ENCODE peak calls at places on chromosome X, in four cellular contexts. P, D, F and C are unnamed samples.

GRCh38 chrX:28787206-28787605 is 200.0 kb downstream of the IL1RAPL1 start:
- DNase-seq in F (peak), D (no peak), P (no peak), C (peak)

GRCh38 chrX:153226344-153227190 is 47.5 kb downstream of the MAGEA1 start:
- DNase-seq in P (no peak), D (peak), F (peak), C (peak)

GRCh38 chrX:56974408-56974807 is 20.9 kb downstream of the SPIN3 start:
- DNase-seq in P (no peak), F (no peak), D (no peak), C (peak)

GRCh38 chrX:151985955-151986354 is 11.5 kb upstream of the GABRE start:
- DNase-seq in F (peak), P (peak), D (no peak), C (no peak)

GRCh38 chrX:54551801-54552200 is 21.8 kb downstream of the GNL3L start:
- DNase-seq in D (no peak), F (no peak), P (no peak), C (no peak)

GRCh38 chrX:72084114-72084513 is 47.6 kb downstream of the RTL5 start:
- DNase-seq in D (no peak), P (no peak), F (no peak), C (no peak)

GRCh38 chrX:38627683-38628082 is 66.3 kb downstream of the TSPAN7 start:
- DNase-seq in P (peak), D (no peak), F (peak), C (peak)

GRCh38 chrX:20361890-20362262 is 95.2 kb upstream of the RPS6KA3 start:
- DNase-seq in P (peak), F (peak), D (no peak), C (peak)

GRCh38 chrX:49171752-49172279 is at the start of gene PLP2:
- DNase-seq in D (peak), P (peak), F (peak), C (peak)

GRCh38 chrX:19017271-19017670 is 33.4 kb upstream of the PHKA2 start:
- DNase-seq in D (no peak), F (peak), P (no peak), C (peak)

GRCh38 chrX:9530848-9531274 is 66.0 kb downstream of the TBL1X start:
- DNase-seq in F (peak), D (peak), P (peak), C (peak)

GRCh38 chrX:85992811-85993229 is 54.5 kb downstream of the CHM start:
- DNase-seq in P (no peak), D (no peak), F (peak), C (peak)

GRCh38 chrX:134006484-134007161 is 21.2 kb upstream of the GPC3 start:
- DNase-seq in D (no peak), P (no peak), F (peak), C (no peak)

GRCh38 chrX:9955506-9955905 is 11.7 kb upstream of the CLDN34 start:
- DNase-seq in D (no peak), P (no peak), F (peak), C (no peak)

GRCh38 chrX:100447563-100448397 is 37.7 kb upstream of the PCDH19 start:
- DNase-seq in D (no peak), P (no peak), F (peak), C (peak)

GRCh38 chrX:24396236-24396929 is 35.9 kb downstream of the SUPT20HL1 start:
- DNase-seq in D (no peak), P (no peak), F (peak), C (no peak)

GRCh38 chrX:77785400-77785745 is 643 bp downstream of the ATRX start:
- DNase-seq in D (no peak), F (peak), P (peak), C (peak)

GRCh38 chrX:7107968-7108480 is 39.5 kb upstream of the STS start:
- DNase-seq in P (no peak), F (no peak), D (no peak), C (no peak)

GRCh38 chrX:36787787-36788186 is 220.4 kb upstream of the FAM47C start:
- DNase-seq in P (no peak), D (no peak), F (no peak), C (no peak)

GRCh38 chrX:110327336-110327735 is 9.5 kb upstream of the AMMECR1 start:
- DNase-seq in F (no peak), D (no peak), P (no peak), C (no peak)

GRCh38 chrX:19981987-19982386 is 8.9 kb downstream of the BCLAF3 start:
- DNase-seq in D (no peak), P (no peak), F (no peak), C (no peak)

DNA sequence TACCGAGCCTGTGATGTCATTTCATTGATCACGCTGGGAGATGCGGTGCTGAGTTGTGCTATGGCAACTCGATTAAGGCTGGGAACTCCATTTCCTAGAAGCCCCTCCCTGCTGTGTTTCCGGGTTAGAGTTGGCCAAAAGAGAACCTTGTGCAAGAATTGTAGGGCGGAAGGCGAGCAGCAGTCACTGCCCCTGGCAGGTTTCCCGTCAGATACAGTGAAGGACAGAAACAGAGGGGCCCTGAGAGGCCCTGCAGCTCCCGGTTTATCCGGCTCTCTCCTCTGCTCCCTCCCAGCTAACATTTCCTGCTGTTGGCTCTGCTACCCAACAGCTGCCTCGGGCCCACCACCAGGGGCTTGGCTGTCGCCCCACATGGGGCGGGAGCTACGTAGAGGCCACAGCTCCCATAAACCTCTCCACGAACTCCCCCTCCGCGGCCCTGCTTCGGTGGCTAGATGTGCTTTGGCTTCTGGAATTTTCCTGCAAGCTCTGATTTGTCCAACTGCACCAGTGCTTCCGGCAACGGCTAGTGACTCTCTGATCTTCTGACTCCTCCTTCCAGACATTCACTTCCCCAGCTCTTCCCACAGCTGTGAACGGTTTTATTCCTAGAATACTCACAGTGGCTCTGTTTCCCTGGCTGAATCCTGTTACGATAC is 74.9 kb upstream of the USP9X start:
- DNase-seq in D (peak), F (peak), P (peak), C (peak)
- H3K27ac ChIP-seq in D (peak), F (peak), P (peak), C (peak)

GRCh38 chrX:42289492-42290385 is 366.4 kb upstream of the CASK start:
- DNase-seq in D (no peak), P (no peak), F (no peak), C (no peak)

DNA sequence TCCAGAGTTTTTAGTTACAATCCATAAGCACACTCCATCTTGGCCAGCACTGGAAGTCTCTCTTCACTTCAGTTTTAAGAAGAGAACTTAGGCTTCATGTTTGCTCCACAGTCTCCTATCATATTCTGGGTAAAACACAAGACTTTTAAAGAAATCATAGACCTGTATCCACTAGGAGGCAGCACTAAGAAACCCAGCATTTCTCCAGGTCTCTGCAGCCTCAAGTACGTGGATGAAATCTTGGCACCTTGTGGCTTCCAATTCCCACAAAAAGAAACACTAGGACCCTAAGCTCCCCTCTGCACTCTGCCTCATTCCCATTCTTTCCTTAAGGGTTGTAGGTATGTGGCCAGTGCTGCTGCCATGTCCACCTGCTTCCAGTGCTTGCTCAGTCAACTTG is 367.3 kb upstream of the CASK start:
- DNase-seq in D (no peak), P (no peak), F (peak), C (no peak)
- TF ChIP-seq CTCF in D (no peak), P (no peak), F (no peak), C (no peak)

DNA sequence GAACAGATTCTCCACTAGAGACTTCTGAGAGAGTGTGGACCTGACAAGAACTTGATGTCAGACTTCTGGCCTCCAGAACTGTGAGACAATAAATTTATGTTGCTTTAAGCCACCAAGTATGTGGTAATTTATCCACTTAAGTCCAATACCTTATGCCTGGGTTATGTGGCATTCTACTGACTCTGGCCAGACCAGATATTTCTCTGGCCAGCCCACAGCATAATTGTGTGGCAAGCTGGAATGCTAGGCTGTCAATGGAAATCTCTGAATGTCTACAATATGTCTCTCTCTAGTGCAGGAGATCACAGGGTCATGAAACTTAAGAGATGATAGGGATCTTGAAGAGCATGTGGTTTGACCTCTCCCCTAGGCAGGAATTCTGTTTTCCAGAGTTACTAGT is 251.0 kb downstream of the ZNF674 start:
- DNase-seq in D (no peak), P (no peak), F (no peak), C (no peak)
- H3K27ac ChIP-seq in D (no peak), P (no peak), F (no peak), C (no peak)

DNA sequence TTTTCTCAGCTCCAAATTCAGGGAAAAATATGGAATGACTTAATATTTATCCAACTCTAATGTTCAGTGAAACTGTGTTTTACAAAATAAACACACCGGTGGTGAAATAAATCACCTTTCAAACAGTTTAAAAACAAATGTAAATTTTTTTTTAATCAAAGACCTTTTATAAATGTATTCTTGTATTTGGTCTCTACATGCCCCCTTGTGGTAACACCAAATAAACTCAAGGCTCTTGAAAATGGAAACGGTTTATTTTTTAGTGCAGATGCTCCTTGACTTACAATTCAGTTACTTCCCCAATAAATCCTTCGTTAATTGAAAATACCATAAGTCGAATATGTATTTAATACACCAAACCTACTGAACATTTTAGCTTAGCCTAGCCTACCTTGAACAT is 45.9 kb upstream of the ITM2A start:
- DNase-seq in F (no peak), P (no peak), D (no peak), C (no peak)
- TF ChIP-seq CTCF in F (no peak), P (peak), D (peak), C (no peak)

DNA sequence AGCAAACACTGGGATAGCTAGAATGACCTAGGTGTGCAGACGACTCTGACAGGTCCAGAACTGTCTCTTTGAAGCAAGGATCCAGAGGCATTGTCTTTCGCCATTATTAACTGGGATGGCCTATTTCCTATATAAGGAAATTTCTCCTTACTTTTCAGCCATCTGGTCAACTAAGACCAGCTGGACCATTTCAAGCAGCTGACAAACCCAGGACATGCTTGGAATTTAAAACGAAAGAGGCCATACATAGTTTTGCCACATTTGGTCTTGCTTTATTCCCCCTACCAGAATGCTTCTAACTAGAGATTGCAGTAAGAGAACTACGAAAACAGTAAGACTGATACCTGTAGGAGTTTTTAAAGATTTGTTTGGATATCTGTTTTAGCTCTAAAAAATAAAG is 87.0 kb downstream of the GLRA2 start:
- DNase-seq in F (peak), P (no peak), D (no peak), C (no peak)
- H3K27ac ChIP-seq in F (no peak), P (no peak), D (no peak), C (no peak)

DNA sequence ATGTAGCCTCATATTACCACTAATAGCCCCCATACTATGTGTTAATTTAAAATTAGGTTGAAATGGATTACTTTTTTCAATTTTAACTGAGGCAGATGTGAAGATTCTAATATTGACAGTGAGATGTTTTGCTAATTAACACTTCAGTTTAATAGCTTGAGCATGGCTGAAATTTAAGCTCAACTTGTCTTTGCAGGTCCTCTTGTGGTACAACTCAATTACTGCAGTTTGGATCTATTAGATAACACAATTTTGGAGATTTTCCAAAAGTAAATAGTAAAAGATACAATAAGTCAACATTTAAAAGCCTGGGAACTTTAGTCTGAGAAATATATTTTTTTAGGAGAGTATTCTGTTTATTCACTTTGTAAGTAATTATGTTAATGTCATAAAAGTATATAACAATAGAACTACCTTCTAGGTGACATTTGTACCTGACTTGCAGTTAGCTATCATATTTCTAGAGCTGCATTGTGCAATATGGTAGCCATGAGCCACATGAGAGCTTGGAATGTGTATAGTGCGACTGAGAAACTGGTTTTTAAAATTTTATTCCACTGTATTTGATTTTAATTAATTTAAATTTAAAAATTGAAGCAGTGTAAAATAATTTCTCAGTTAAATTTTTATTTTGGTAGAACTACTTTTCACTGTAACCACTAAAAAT is 73.1 kb upstream of the FMR1 start:
- DNase-seq in F (peak), P (no peak), D (no peak), C (peak)
- TF ChIP-seq CTCF in F (no peak), P (no peak), D (peak), C (no peak)

DNA sequence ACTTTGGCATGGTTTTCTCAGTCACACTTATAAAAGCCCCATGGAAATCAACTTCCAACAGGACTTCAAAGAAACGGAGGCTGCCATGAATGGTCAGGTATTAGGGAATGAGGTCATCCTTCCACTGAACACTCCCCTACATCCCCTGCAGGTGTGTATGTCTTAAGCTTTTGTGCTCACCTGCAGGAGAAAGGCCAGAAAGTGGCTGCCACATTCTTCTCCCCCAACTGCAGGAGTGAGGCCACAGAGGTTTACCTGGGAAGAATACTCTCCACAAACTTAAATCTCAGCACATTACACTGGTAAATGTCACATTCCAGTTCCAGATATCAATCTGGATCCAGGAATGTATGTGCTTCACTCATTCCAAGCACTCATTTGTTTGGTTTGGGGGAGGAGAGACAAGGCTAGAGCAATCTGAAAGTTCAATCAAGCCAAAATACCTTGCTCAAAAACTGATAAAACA is 15.5 kb downstream of the FAM9C start:
- DNase-seq in P (no peak), F (no peak), D (no peak), C (no peak)
- H3K27ac ChIP-seq in P (peak), F (peak), D (peak), C (peak)